ENCODE peak calls at places on chromosomes 3 and 15, in four cellular contexts. H, U, T and Q are unnamed samples.

GRCh38 chr15:86877171-86877631 is 797.5 kb downstream of the AGBL1 start:
- ATAC-seq in H (no peak), U (no peak), T (no peak), Q (no peak)

GRCh38 chr3:71031914-71032521 is 551.5 kb downstream of the FOXP1 start:
- ATAC-seq in H (peak; percentile 90), U (no peak), T (peak; percentile 43), Q (peak; percentile 97)

GRCh38 chr15:35306361-35306981 is 221.4 kb upstream of the NANOGP8 start:
- ATAC-seq in H (no peak), U (peak; percentile 50), T (no peak), Q (no peak)

GRCh38 chr3:70979983-70980645 is 603.4 kb downstream of the FOXP1 start:
- ATAC-seq in H (no peak), U (no peak), T (no peak), Q (no peak)

GRCh38 chr15:38085104-38085503 is 150.7 kb downstream of the TMCO5A start:
- ATAC-seq in H (no peak), U (no peak), T (no peak), Q (peak; percentile 91)

GRCh38 chr15:38253448-38253847 is 812 bp downstream of the SPRED1 start:
- ATAC-seq in H (no peak), U (no peak), T (no peak), Q (no peak)

GRCh38 chr3:128923607-128924385 is 44.4 kb downstream of the ACAD9 start:
- ATAC-seq in H (peak; percentile 66), U (no peak), T (peak; percentile 29), Q (no peak)

GRCh38 chr3:56467801-56468183 is 475 bp downstream of the ERC2 start:
- ATAC-seq in H (peak; percentile 23), U (peak; percentile 19), T (no peak), Q (no peak)

GRCh38 chr3:162217603-162218002 is 721.0 kb downstream of the OTOL1 start:
- ATAC-seq in H (no peak), U (no peak), T (no peak), Q (no peak)

GRCh38 chr3:183540501-183541234 is 14.8 kb downstream of the KLHL6 start:
- ATAC-seq in H (peak; percentile 45), U (no peak), T (no peak), Q (peak; percentile 69)

GRCh38 chr3:194715022-194715800 is 29.5 kb downstream of the FAM43A start:
- ATAC-seq in H (no peak), U (peak; percentile 68), T (peak; percentile 67), Q (no peak)

GRCh38 chr15:96316953-96317629 is 13.4 kb upstream of the NR2F2 start:
- ATAC-seq in H (no peak), U (no peak), T (no peak), Q (no peak)

GRCh38 chr3:45579251-45579650 is 15.3 kb upstream of the LIMD1 start:
- ATAC-seq in H (no peak), U (no peak), T (no peak), Q (no peak)

GRCh38 chr3:191369081-191370010 is 39.0 kb upstream of the UTS2B start:
- ATAC-seq in H (no peak), U (no peak), T (no peak), Q (no peak)

GRCh38 chr3:23675010-23675409 is 130.7 kb upstream of the UBE2E1 start:
- ATAC-seq in H (no peak), U (no peak), T (no peak), Q (no peak)

GRCh38 chr15:35912196-35912595 is 366.2 kb upstream of the DPH6 start:
- ATAC-seq in H (no peak), U (no peak), T (no peak), Q (no peak)

GRCh38 chr3:114093596-114093995 is 37.1 kb downstream of the QTRT2 start:
- ATAC-seq in H (no peak), U (no peak), T (no peak), Q (no peak)

GRCh38 chr15:68335251-68335650 is 57.7 kb downstream of the FEM1B start:
- ATAC-seq in H (no peak), U (peak; percentile 82), T (no peak), Q (no peak)

GRCh38 chr3:9014189-9014588 is 50.9 kb upstream of the RAD18 start:
- ATAC-seq in H (no peak), U (no peak), T (no peak), Q (no peak)

GRCh38 chr15:73015493-73015892 is 36.8 kb upstream of the NEO1 start:
- ATAC-seq in H (no peak), U (no peak), T (no peak), Q (no peak)

GRCh38 chr3:113051827-113052226 is 61.0 kb downstream of the GTPBP8 start:
- ATAC-seq in H (no peak), U (no peak), T (no peak), Q (no peak)

GRCh38 chr15:58484794-58485600 is 53.2 kb downstream of the LIPC start:
- ATAC-seq in H (peak; percentile 87), U (no peak), T (peak; percentile 82), Q (no peak)

GRCh38 chr3:42666577-42666998 is 13.1 kb downstream of the ZBTB47 start:
- ATAC-seq in H (no peak), U (no peak), T (no peak), Q (no peak)

GRCh38 chr15:34648335-34648631 is 64.8 kb upstream of the GOLGA8B start:
- ATAC-seq in H (no peak), U (no peak), T (no peak), Q (no peak)

GRCh38 chr3:183513046-183513706 is 42.3 kb downstream of the KLHL6 start:
- ATAC-seq in H (peak; percentile 72), U (no peak), T (peak; percentile 75), Q (peak; percentile 63)

GRCh38 chr15:58743161-58743502 is 6.4 kb downstream of the ADAM10 start:
- ATAC-seq in H (no peak), U (no peak), T (no peak), Q (no peak)

GRCh38 chr15:23695282-23695681 is 8.2 kb upstream of the NDN start:
- ATAC-seq in H (no peak), U (no peak), T (no peak), Q (no peak)

GRCh38 chr3:149277338-149277813 is 55.7 kb upstream of the CP start:
- ATAC-seq in H (peak; percentile 74), U (peak; percentile 44), T (no peak), Q (peak; percentile 69)

GRCh38 chr3:184472723-184473419 is 88.7 kb upstream of the EPHB3 start:
- ATAC-seq in H (peak; percentile 69), U (no peak), T (no peak), Q (peak; percentile 74)

GRCh38 chr3:8529197-8529637 is 27.6 kb downstream of the LMCD1 start:
- ATAC-seq in H (no peak), U (peak; percentile 59), T (no peak), Q (no peak)

GRCh38 chr3:194517333-194517732 is 30.5 kb upstream of the ATP13A3 start:
- ATAC-seq in H (no peak), U (no peak), T (no peak), Q (no peak)